ENCODE peak calls at places on chromosome 15, in eight cellular contexts. S is adrenal gland, Q is tibial nerve, V is transverse colon, G is heart left ventricle, Z is thyroid gland, B is body of pancreas, N is IMR-90. D is an unnamed sample.

GRCh38 chr15:72585659-72586058 is 68.8 kb upstream of the GOLGA6B start:
- DNase-seq in S (no peak), Q (no peak), V (no peak), G (no peak), Z (no peak), B (no peak), N (peak; percentile 28), D (no peak)

GRCh38 chr15:50916395-50916794 is 7.9 kb downstream of the AP4E1 start:
- DNase-seq in S (no peak), Q (no peak), V (no peak), G (no peak), Z (no peak), B (no peak), N (no peak), D (no peak)

GRCh38 chr15:33735637-33736247 is 232.6 kb upstream of the CHRM5 start:
- DNase-seq in S (peak; percentile 38), Q (no peak), V (peak; percentile 14), G (no peak), Z (peak; percentile 49), B (no peak), N (peak; percentile 41), D (no peak)

GRCh38 chr15:87878161-87878560 is 378.4 kb downstream of the NTRK3 start:
- DNase-seq in S (no peak), Q (no peak), V (no peak), G (no peak), Z (no peak), B (no peak), N (no peak), D (no peak)

GRCh38 chr15:36614016-36614415 is 34.6 kb downstream of the CDIN1 start:
- DNase-seq in S (no peak), Q (no peak), V (no peak), G (no peak), Z (no peak), B (no peak), N (no peak), D (no peak)

GRCh38 chr15:53869044-53869805 is 109.0 kb upstream of the UNC13C start:
- DNase-seq in S (no peak), Q (no peak), V (no peak), G (no peak), Z (no peak), B (no peak), N (no peak), D (no peak)

GRCh38 chr15:88331291-88331690 is 74.8 kb upstream of the NTRK3 start:
- DNase-seq in S (peak; percentile 15), Q (no peak), V (peak; percentile 14), G (no peak), Z (peak; percentile 9), B (peak; percentile 17), N (peak; percentile 4), D (no peak)

GRCh38 chr15:96042734-96043224 is 287.7 kb upstream of the NR2F2 start:
- DNase-seq in S (no peak), Q (no peak), V (no peak), G (no peak), Z (no peak), B (no peak), N (no peak), D (no peak)

GRCh38 chr15:64634020-64634419 is 141.4 kb downstream of the RBPMS2 start:
- DNase-seq in S (no peak), Q (no peak), V (peak; percentile 24), G (no peak), Z (no peak), B (no peak), N (no peak), D (no peak)

GRCh38 chr15:26355671-26356070 is 417.2 kb downstream of the GABRB3 start:
- DNase-seq in S (no peak), Q (no peak), V (no peak), G (no peak), Z (no peak), B (no peak), N (no peak), D (no peak)

GRCh38 chr15:26358708-26359107 is 414.2 kb downstream of the GABRB3 start:
- DNase-seq in S (no peak), Q (no peak), V (no peak), G (no peak), Z (no peak), B (no peak), N (no peak), D (no peak)

GRCh38 chr15:26352406-26352805 is 420.5 kb downstream of the GABRB3 start:
- DNase-seq in S (no peak), Q (no peak), V (no peak), G (no peak), Z (no peak), B (no peak), N (no peak), D (no peak)

GRCh38 chr15:26357653-26358052 is 415.2 kb downstream of the GABRB3 start:
- DNase-seq in S (no peak), Q (no peak), V (no peak), G (no peak), Z (no peak), B (no peak), N (no peak), D (no peak)

DNA sequence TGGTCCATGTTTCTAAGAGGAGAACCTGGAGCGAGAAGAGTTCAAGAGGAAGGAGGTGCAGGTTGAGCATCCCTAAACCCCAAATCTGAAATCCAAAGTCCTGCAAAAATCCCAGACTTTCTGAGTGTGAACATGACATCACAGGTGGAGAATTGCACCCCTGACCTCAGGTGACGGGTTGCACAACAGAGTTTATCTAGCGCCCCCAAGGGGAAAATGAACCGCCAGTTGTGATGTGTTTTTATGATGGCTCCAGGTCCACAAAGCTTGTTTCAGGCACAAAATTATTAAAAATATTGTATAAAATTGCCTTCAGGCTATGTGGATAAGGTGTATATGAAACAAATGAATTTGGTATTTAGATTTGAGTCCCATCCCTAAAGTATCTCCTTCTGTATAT is 420.0 kb downstream of the GABRB3 start:
- DNase-seq in S (no peak), Q (no peak), V (no peak), G (no peak), Z (no peak), B (no peak), N (no peak), D (no peak)
- H3K4me3 ChIP-seq in S (no peak overlapping the region), Q (no peak overlapping the region), V (no peak overlapping the region), G (no peak overlapping the region), Z (no peak overlapping the region), B (no peak overlapping the region), N (no peak overlapping the region), D (no peak overlapping the region)

GRCh38 chr15:78272326-78272725 is 8.0 kb downstream of the DNAJA4 start:
- DNase-seq in S (no peak), Q (no peak), V (no peak), G (no peak), Z (no peak), B (no peak), N (no peak), D (no peak)

GRCh38 chr15:78272776-78273175 is 8.4 kb downstream of the DNAJA4 start:
- DNase-seq in S (no peak), Q (no peak), V (no peak), G (no peak), Z (no peak), B (no peak), N (no peak), D (no peak)

GRCh38 chr15:78280289-78281072 is 16.1 kb downstream of the DNAJA4 start:
- DNase-seq in S (no peak), Q (no peak), V (no peak), G (no peak), Z (no peak), B (no peak), N (peak; percentile 65), D (no peak)

DNA sequence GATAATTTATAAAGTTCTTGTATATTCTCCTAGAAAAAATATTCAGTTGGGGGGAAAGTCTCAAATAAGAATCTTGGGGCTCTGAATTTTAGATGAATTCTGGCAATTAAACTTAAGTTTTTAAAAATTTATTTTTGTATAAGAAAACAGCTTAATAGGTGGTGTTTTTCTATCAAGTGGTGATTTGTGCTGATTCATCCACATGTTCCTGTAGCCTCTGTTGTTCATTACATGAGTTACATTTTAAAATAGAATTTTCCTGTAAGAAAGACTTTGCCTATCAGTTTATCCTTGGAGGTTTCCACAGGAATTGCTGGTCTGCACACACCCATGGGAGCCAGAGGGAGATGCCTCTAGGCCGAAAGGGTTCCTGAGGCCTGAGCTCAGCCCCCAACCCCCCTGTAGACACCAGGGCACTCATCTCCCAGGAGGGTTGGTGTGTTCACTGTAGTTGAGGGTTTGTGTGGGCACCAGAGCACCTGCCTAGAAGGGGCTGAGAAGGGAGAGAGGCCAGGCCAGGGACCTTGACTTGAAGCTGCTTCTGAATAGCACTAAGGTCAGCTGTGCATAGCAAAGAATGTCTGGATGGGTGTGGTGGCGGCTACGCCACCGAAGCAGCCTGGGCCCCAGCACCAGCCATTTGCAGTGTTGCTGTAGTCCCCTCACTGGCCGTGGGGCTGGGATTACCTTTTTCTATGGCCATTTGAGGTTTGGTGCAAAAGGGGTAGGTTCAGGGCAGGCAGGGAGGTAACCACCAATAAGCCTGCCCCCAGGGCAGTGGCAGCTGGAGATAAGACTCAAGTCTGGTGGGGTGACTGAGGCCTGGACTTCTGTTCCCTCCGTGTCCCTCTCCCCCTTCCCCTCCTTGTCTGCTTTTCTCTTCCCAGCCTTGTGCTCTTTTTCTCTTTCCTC is 11.9 kb downstream of the DNAJA4 start:
- DNase-seq in S (no peak), Q (no peak), V (no peak), G (no peak), Z (no peak), B (no peak), N (peak; percentile 2), D (no peak)
- TF ChIP-seq POLR2A in S (no peak), Q (no peak), V (no peak), G (no peak), Z (no peak), B (no peak), N (no peak), D (no peak)

GRCh38 chr15:77285057-77285456 is 134.8 kb downstream of the PEAK1 start:
- DNase-seq in S (no peak), Q (no peak), V (no peak), G (no peak), Z (no peak), B (no peak), N (no peak), D (no peak)

GRCh38 chr15:77276943-77277342 is 143.0 kb downstream of the PEAK1 start:
- DNase-seq in S (no peak), Q (no peak), V (no peak), G (no peak), Z (no peak), B (no peak), N (no peak), D (no peak)

GRCh38 chr15:77282333-77282732 is 137.6 kb downstream of the PEAK1 start:
- DNase-seq in S (peak; percentile 22), Q (no peak), V (no peak), G (peak; percentile 20), Z (no peak), B (no peak), N (peak; percentile 86), D (peak; percentile 39)
- H3K36me3 ChIP-seq in S (no peaks in the 10 kb centered on the region), Q (peaks cover 34% of the 10 kb centered on the region), V (no peaks in the 10 kb centered on the region), G (peaks cover 26% of the 10 kb centered on the region), Z (no peaks in the 10 kb centered on the region), B (no peaks in the 10 kb centered on the region), N (peaks cover 10% of the 10 kb centered on the region), D (no peaks in the 10 kb centered on the region)

DNA sequence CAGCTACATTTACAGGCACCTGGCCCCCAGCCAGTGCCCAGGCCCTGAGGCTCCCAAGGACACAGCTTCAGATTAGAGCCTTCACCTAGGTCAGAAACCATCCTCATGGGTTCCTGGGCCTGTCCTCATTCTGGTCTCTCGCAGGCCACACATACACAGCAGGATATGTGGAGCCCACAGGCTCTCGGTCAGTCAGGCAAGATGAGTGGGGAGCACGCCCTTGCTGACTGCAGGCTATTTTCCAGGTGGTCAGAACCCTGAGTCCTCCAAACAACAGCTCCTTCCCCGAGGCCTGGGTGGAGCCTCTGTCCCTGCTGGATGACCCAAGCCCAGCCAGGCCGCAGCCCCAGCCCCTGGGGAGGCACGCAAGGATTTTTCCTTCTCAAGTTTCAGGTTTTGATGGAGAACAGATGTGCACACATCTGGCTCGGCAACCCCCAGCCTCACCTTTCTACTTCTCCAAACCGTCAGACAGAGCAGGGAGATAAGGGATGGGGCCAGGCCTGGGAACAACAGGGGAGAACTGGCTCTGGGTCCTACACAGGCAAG is 1.6 kb downstream of the STRA6 start:
- DNase-seq in S (no peak), Q (peak; percentile 60), V (no peak), G (peak; percentile 66), Z (no peak), B (no peak), N (peak; percentile 52), D (peak; percentile 66)
- H3K4me3 ChIP-seq in S (no peak overlapping the region), Q (no peak overlapping the region), V (no peak overlapping the region), G (no peak overlapping the region), Z (no peak overlapping the region), B (no peak overlapping the region), N (no peak overlapping the region), D (no peak overlapping the region)

D was measured in uterus.